ENCODE peak calls at places on chromosomes 12 and 14, in ten cellular contexts. I is GM06990; W is activated CD4-positive, alpha-beta T cell treated with anti-CD3 and anti-CD28 coated beads for 36 hours; Q is astrocyte of the spinal cord; P is stimulated activated naive CD8-positive, alpha-beta T cell treated with anti-CD3 and anti-CD28 coated beads, Interleukin-15, Interleukin-2, amounts not matched to agents 100 U/mL and 50 U/mL, for 24 hours; F is SK-MEL-5; Y is AG04450; S is astrocyte; V is SW480; M is midbrain. R is an unnamed sample.

GRCh38 chr14:52949711-52950409 is 990 bp downstream of the FERMT2 start:
- DNase-seq in I (no peak), W (peak), Q (peak), P (peak), F (peak), Y (no peak), S (peak), V (peak), M (peak), R (no peak)

GRCh38 chr14:23034498-23035302 is at the start of gene PSMB5:
- DNase-seq in I (peak), W (peak), Q (peak), P (peak), F (peak), Y (peak), S (peak), V (peak), M (no peak), R (peak)

GRCh38 chr14:88515499-88516221 is 39.1 kb downstream of the PTPN21 start:
- DNase-seq in I (no peak), W (no peak), Q (no peak), P (no peak), F (no peak), Y (no peak), S (no peak), V (no peak), M (no peak), R (no peak)

GRCh38 chr14:69571449-69571878 is 3.2 kb downstream of the CCDC177 start:
- DNase-seq in I (peak), W (peak), Q (no peak), P (no peak), F (no peak), Y (no peak), S (no peak), V (no peak), M (no peak), R (no peak)

GRCh38 chr14:104937694-104938365 is 13.2 kb downstream of the PLD4 start:
- DNase-seq in I (no peak), W (no peak), Q (no peak), P (no peak), F (no peak), Y (no peak), S (no peak), V (no peak), M (no peak), R (no peak)

GRCh38 chr12:125249932-125250331 is 184.7 kb downstream of the AACS start:
- DNase-seq in I (no peak), W (no peak), Q (no peak), P (no peak), F (peak), Y (no peak), S (no peak), V (no peak), M (no peak), R (no peak)

GRCh38 chr12:75646329-75646940 is 135.0 kb upstream of the KRR1 start:
- DNase-seq in I (no peak), W (no peak), Q (no peak), P (no peak), F (peak), Y (no peak), S (no peak), V (no peak), M (no peak), R (no peak)

GRCh38 chr12:22899184-22899583 is 274.2 kb downstream of the ETNK1 start:
- DNase-seq in I (no peak), W (no peak), Q (no peak), P (no peak), F (no peak), Y (no peak), S (no peak), V (no peak), M (no peak), R (no peak)

GRCh38 chr12:112577473-112578334 is 159.0 kb downstream of the PTPN11 start:
- DNase-seq in I (no peak), W (no peak), Q (no peak), P (no peak), F (peak), Y (no peak), S (no peak), V (no peak), M (no peak), R (no peak)

GRCh38 chr12:122935318-122935717 is 30.9 kb downstream of the ABCB9 start:
- DNase-seq in I (no peak), W (no peak), Q (no peak), P (no peak), F (no peak), Y (no peak), S (no peak), V (no peak), M (no peak), R (no peak)

GRCh38 chr14:54691525-54692260 is 124.8 kb downstream of the SAMD4A start:
- DNase-seq in I (no peak), W (peak), Q (peak), P (peak), F (peak), Y (no peak), S (no peak), V (peak), M (peak), R (peak)

GRCh38 chr14:68297011-68297410 is 477.4 kb downstream of the RAD51B start:
- DNase-seq in I (no peak), W (no peak), Q (no peak), P (no peak), F (no peak), Y (no peak), S (no peak), V (no peak), M (no peak), R (no peak)

GRCh38 chr12:29591140-29592020 is 93.9 kb upstream of the OVCH1 start:
- DNase-seq in I (no peak), W (no peak), Q (no peak), P (no peak), F (peak), Y (no peak), S (no peak), V (no peak), M (no peak), R (no peak)

GRCh38 chr14:74961238-74961911 is 6.0 kb upstream of the PGF start:
- DNase-seq in I (no peak), W (no peak), Q (no peak), P (no peak), F (no peak), Y (no peak), S (no peak), V (no peak), M (no peak), R (no peak)

GRCh38 chr14:59566725-59567124 is 9.9 kb downstream of the CCDC175 start:
- DNase-seq in I (no peak), W (no peak), Q (no peak), P (no peak), F (no peak), Y (no peak), S (no peak), V (peak), M (no peak), R (no peak)

GRCh38 chr14:68250950-68251765 is 431.6 kb downstream of the RAD51B start:
- DNase-seq in I (no peak), W (no peak), Q (no peak), P (no peak), F (no peak), Y (no peak), S (no peak), V (peak), M (no peak), R (no peak)

GRCh38 chr14:105026789-105027563 is 6.1 kb upstream of the CDCA4 start:
- DNase-seq in I (no peak), W (no peak), Q (peak), P (no peak), F (peak), Y (no peak), S (peak), V (peak), M (no peak), R (no peak)

GRCh38 chr12:84636801-84637285 is 275.8 kb downstream of the SLC6A15 start:
- DNase-seq in I (no peak), W (no peak), Q (peak), P (no peak), F (no peak), Y (no peak), S (peak), V (no peak), M (no peak), R (no peak)

GRCh38 chr12:68746572-68747180 is 700 bp downstream of the SLC35E3 start:
- DNase-seq in I (peak), W (peak), Q (peak), P (peak), F (peak), Y (peak), S (peak), V (peak), M (peak), R (peak)

GRCh38 chr14:35050652-35051051 is 4.6 kb downstream of the FAM177A1 start:
- DNase-seq in I (no peak), W (no peak), Q (peak), P (no peak), F (peak), Y (no peak), S (peak), V (no peak), M (no peak), R (no peak)

GRCh38 chr14:101497910-101498860 is 63.1 kb upstream of the DIO3 start:
- DNase-seq in I (no peak), W (no peak), Q (no peak), P (no peak), F (no peak), Y (no peak), S (no peak), V (no peak), M (no peak), R (no peak)

GRCh38 chr14:84622357-84622756 is 907.6 kb upstream of the FLRT2 start:
- DNase-seq in I (no peak), W (no peak), Q (no peak), P (no peak), F (no peak), Y (no peak), S (peak), V (no peak), M (no peak), R (no peak)

GRCh38 chr12:68227356-68227755 is 1.7 kb upstream of the IL26 start:
- DNase-seq in I (no peak), W (no peak), Q (no peak), P (no peak), F (no peak), Y (no peak), S (no peak), V (peak), M (no peak), R (no peak)

GRCh38 chr12:120536064-120536791 is 2.1 kb downstream of the RNF10 start:
- DNase-seq in I (no peak), W (peak), Q (no peak), P (peak), F (no peak), Y (no peak), S (no peak), V (no peak), M (no peak), R (no peak)

GRCh38 chr14:73744175-73744867 is 30.1 kb upstream of the PNMA1 start:
- DNase-seq in I (no peak), W (no peak), Q (no peak), P (no peak), F (no peak), Y (no peak), S (no peak), V (no peak), M (peak), R (no peak)

R was measured in DND-41.